ENCODE peak calls at places on chromosomes 3 and 15, in four cellular contexts. Q is HepG2, Y is H1, J is GM12878. M is an unnamed sample.

GRCh38 chr3:181698263-181698944 is 13.3 kb upstream of the SOX2 start:
- DNase-seq in Q (no peak), Y (no peak), J (no peak), M (no peak)

GRCh38 chr3:195337747-195338146 is 66.8 kb upstream of the XXYLT1 start:
- DNase-seq in Q (no peak), Y (peak; percentile 56), J (no peak), M (no peak)

GRCh38 chr15:29871401-29871800 is 49.1 kb upstream of the TJP1 start:
- DNase-seq in Q (no peak), Y (no peak), J (no peak), M (no peak)

GRCh38 chr15:61893146-61893545 is 167.1 kb downstream of the VPS13C start:
- DNase-seq in Q (no peak), Y (no peak), J (no peak), M (no peak)

GRCh38 chr3:196740476-196741400 is 1.1 kb downstream of the PAK2 start:
- DNase-seq in Q (peak; percentile 45), Y (no peak), J (no peak), M (peak; percentile 27)

GRCh38 chr3:152331018-152331541 is 62.4 kb downstream of the MBNL1 start:
- DNase-seq in Q (peak; percentile 29), Y (no peak), J (no peak), M (no peak)

GRCh38 chr15:57033715-57034439 is 115.4 kb downstream of the TCF12 start:
- DNase-seq in Q (peak; percentile 72), Y (no peak), J (no peak), M (no peak)

GRCh38 chr3:86655096-86655495 is 335.9 kb downstream of the VGLL3 start:
- DNase-seq in Q (no peak), Y (no peak), J (no peak), M (no peak)

GRCh38 chr3:193553606-193554005 is 1.1 kb downstream of the ATP13A4 start:
- DNase-seq in Q (no peak), Y (no peak), J (no peak), M (no peak)

GRCh38 chr15:69475769-69476358 is 23.2 kb downstream of the RPLP1 start:
- DNase-seq in Q (peak; percentile 33), Y (peak; percentile 95), J (no peak), M (peak; percentile 52)

GRCh38 chr15:98381446-98381845 is 266.9 kb upstream of the IGF1R start:
- DNase-seq in Q (no peak), Y (no peak), J (no peak), M (no peak)

GRCh38 chr15:81987628-81988027 is 58.2 kb downstream of the MEX3B start:
- DNase-seq in Q (no peak), Y (no peak), J (no peak), M (no peak)

GRCh38 chr15:43776101-43776717 is 557 bp downstream of the ELL3 start:
- DNase-seq in Q (no peak), Y (peak; percentile 84), J (peak; percentile 66), M (no peak)

GRCh38 chr3:128487813-128488635 is 5.0 kb downstream of the GATA2 start:
- DNase-seq in Q (peak; percentile 89), Y (peak; percentile 93), J (no peak), M (peak; percentile 76)

GRCh38 chr15:73387507-73388255 is 18.9 kb upstream of the HCN4 start:
- DNase-seq in Q (no peak), Y (no peak), J (no peak), M (no peak)

GRCh38 chr3:10483364-10483675 is 22.1 kb downstream of the ATP2B2 start:
- DNase-seq in Q (no peak), Y (no peak), J (no peak), M (no peak)

GRCh38 chr3:161413127-161413854 is 42.0 kb upstream of the SPTSSB start:
- DNase-seq in Q (no peak), Y (no peak), J (no peak), M (no peak)

GRCh38 chr15:71440479-71441071 is 325.3 kb downstream of the THSD4 start:
- DNase-seq in Q (peak; percentile 27), Y (no peak), J (peak; percentile 23), M (peak; percentile 28)

GRCh38 chr15:95929232-95929846 is 401.2 kb upstream of the NR2F2 start:
- DNase-seq in Q (no peak), Y (no peak), J (peak; percentile 48), M (no peak)

GRCh38 chr3:64494530-64494929 is 193.3 kb downstream of the ADAMTS9 start:
- DNase-seq in Q (no peak), Y (no peak), J (no peak), M (no peak)

GRCh38 chr3:64495413-64495812 is 192.4 kb downstream of the ADAMTS9 start:
- DNase-seq in Q (no peak), Y (no peak), J (no peak), M (no peak)

GRCh38 chr3:64501298-64501906 is 186.4 kb downstream of the ADAMTS9 start:
- DNase-seq in Q (peak; percentile 97), Y (no peak), J (no peak), M (no peak)

GRCh38 chr3:64493149-64493548 is 194.7 kb downstream of the ADAMTS9 start:
- DNase-seq in Q (no peak), Y (no peak), J (no peak), M (no peak)

DNA sequence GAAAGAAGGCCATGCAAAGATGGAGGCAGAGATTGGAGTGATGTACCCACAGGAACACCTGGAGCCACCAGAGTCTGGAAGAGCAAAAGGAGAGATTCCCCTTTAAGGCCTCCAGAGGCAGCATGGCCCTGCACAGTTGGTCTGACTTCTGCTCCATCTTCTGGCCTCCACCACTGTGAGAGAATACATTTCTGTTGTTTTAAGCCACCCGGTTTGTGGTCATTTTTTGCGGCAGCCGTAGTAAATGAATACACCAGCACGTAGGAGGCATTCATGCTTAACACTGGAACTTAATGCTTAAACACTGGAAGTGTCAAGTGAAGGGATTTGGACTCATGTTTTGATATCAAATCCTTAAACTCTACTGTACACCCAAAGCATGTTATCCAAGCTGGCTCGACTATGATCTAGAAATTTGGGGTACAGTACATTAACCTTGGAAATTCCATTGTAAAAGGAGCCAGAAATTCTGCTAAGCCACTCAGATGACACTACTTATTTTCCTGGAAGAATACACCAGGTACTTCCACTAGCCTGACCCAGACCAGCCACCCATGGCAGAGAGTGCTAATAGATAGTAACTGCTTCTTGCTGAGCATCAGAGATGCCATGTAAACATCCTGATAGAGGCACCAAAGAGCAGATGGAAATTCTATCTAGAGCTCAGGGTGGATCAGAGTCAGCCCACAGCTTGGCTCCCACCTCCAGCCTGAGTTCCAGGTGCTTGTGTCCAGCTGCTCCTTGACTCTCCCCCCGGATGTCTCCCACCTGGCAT is 190.8 kb downstream of the ADAMTS9 start:
- DNase-seq in Q (no peak), Y (no peak), J (no peak), M (no peak)
- H3K9ac ChIP-seq in Q (no peak overlapping the region), Y (no peak overlapping the region), J (no peak overlapping the region), M (no peak overlapping the region)

DNA sequence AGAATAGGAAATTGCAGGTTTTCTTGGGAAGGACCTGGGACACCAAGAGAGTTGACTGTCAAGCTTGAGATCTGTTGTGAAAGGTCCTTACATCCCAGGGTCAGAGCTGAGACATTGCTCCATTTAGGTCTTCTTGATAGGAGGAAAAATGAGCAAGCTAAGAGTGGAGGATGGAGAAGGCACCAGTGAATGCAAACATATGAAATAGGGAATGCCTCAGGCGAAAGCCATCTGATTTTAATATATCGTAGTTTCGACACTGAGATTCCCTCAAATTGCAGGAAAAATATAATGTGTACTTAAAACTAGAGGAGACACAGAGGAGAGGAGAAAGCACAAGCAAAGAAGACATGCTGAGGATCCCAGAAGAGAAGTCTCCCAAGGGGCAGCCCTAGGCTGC is 85.5 kb downstream of the TM4SF4 start:
- DNase-seq in Q (no peak), Y (no peak), J (no peak), M (no peak)
- H3K4me3 ChIP-seq in Q (no peak overlapping the region), Y (no peak overlapping the region), J (no peak overlapping the region), M (no peak overlapping the region)

DNA sequence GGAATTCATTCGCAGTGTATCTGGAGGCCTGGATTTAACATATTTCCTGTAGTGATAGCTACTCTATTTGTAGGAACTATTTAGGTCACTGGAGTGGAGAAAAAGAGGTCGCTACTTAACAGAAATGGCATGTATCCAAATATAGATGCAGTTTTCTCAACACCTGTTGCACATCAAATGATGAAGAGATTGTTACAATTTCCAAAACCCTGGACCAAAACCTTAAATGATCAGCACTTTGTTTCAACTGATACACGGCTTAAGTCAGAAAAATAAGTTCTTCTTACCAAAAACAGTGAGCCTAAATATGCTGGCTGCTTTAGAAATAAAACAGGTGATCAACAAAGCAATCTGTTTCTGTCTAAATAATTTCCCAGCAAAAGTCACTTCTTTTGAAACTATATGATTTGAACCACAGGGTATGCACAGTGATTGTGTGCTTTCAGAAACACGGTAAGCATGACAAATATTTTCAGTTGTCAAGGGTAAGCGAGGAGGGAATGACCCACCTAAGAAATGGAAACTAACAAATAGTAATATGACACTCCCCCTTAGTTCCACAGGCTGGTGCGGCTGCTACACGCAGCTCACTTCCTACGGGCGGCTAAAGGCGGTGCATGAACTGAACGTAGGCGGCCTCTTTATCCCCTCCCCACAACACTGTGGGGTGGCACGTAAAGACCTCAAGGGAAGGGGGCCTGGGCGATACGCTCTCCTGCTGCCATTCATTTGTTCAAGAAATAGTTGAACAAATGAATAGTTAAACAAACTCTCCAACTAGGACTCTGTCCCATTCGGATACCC is 1.1 kb downstream of the EHD4 start:
- DNase-seq in Q (peak; percentile 61), Y (no peak), J (peak; percentile 89), M (no peak)
- TF ChIP-seq SUZ12 in Q (no peak), Y (no peak), J (no peak), M (no peak)

DNA sequence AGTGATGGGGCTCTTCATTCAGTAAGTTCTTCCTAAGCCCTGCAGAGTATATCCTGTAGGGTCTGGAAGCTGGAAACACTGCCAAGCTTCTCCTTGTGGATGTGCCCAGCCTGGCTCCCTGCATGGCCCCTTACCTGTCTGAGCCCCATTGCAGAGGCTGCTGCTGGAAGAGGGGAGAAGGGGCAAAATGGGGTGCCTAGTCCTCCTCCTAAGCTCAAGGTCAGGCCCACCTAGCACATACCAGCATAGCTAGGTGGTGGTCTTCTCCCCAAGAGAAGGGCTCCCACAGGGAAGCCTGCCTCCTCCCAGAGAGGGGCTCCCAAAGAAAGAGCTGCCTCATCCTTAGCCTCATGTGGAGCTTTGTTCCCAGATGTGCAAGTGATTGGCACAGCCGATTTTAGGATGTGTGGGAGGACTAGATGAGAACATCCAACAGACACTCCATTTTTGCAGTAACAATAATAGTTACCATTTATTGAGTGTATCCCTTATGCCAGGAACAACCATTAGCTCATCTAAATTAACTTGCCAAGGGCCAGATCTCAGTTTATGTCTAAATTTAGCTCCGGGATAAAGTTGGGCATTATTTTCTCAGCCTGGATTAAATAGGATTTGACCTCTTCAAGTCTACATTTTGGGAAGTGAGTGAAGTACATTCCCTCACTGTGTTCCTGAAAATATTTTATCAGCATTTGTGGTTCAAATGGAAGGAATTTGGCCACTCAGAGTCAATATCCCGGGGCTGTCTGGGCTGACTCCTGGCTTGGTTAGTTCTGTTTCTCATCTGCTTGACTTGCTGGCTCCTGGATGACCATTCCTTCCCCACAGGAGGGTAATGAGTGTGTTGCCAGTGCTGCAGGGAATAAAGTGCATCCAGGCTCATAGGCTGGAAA is 291.1 kb upstream of the ROPN1 start:
- DNase-seq in Q (no peak), Y (no peak), J (no peak), M (no peak)
- H3K9ac ChIP-seq in Q (no peak overlapping the region), Y (no peak overlapping the region), J (no peak overlapping the region), M (no peak overlapping the region)

DNA sequence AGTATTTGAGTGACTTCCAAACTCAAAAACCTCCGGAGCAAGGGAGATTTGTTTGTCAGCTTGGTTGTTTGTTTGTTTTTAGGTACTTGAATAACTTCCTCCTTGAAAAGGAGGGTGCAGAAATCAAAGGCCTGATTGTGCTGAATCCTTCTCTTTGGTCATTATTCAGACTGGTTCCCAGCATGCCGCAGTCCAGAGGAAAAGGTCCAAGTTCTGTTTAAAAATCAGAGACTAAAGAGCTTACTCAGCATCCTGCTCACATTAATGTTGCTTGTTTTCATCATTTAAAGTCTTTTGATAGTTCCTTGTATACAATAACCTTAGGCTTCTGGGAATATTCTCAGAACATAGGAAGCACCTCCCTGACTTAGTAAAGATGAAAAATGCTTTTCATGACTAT is 987 bp upstream of the SCG3 start:
- DNase-seq in Q (no peak), Y (no peak), J (no peak), M (no peak)
- H3K4me3 ChIP-seq in Q (no peak overlapping the region), Y (no peak overlapping the region), J (no peak overlapping the region), M (no peak overlapping the region)